ENCODE peak calls at places on chromosomes 12 and 14, in six cellular contexts. C, P, S, T, J and L are unnamed samples.

GRCh38 chr14:24816011-24816928 is 182.3 kb upstream of the GZMB start:
- DNase-seq in C (no peak), P (peak), S (no peak), T (no peak), J (no peak), L (no peak)

GRCh38 chr14:77037886-77038511 is 9.5 kb upstream of the IRF2BPL start:
- DNase-seq in C (peak), P (no peak), S (peak), T (peak), J (no peak), L (no peak)

GRCh38 chr14:65704850-65705249 is 292.3 kb downstream of the FUT8 start:
- DNase-seq in C (no peak), P (no peak), S (no peak), T (no peak), J (no peak), L (peak)

GRCh38 chr14:99191663-99192621 is 80.1 kb downstream of the BCL11B start:
- DNase-seq in C (peak), P (peak), S (no peak), T (peak), J (no peak), L (no peak)

GRCh38 chr14:50943943-50944646 is at the start of gene PYGL:
- DNase-seq in C (peak), P (peak), S (peak), T (no peak), J (peak), L (peak)

GRCh38 chr12:106717671-106718070 is 56.8 kb upstream of the RIC8B start:
- DNase-seq in C (no peak), P (no peak), S (no peak), T (no peak), J (no peak), L (no peak)

GRCh38 chr12:18250313-18250916 is 10.9 kb upstream of the PIK3C2G start:
- DNase-seq in C (peak), P (peak), S (no peak), T (no peak), J (peak), L (peak)

GRCh38 chr14:91113829-91114078 is at the start of gene DGLUCY:
- DNase-seq in C (no peak), P (peak), S (no peak), T (no peak), J (no peak), L (peak)

GRCh38 chr14:23571701-23572523 is 4.3 kb upstream of the AP1G2 start:
- DNase-seq in C (no peak), P (no peak), S (no peak), T (no peak), J (no peak), L (no peak)

GRCh38 chr14:59482471-59483331 is 1.5 kb downstream of the L3HYPDH start:
- DNase-seq in C (peak), P (peak), S (no peak), T (peak), J (no peak), L (peak)

GRCh38 chr12:49462103-49462739 is 76.6 kb upstream of the KCNH3 start:
- DNase-seq in C (peak), P (no peak), S (no peak), T (no peak), J (no peak), L (no peak)